ENCODE peak calls at places on chromosome 4, in ten cellular contexts. V, B, A, P, D, E, Z, X, R and S are unnamed samples.

GRCh38 chr4:47662975-47663374 is 174.9 kb downstream of the CORIN start:
- DNase-seq in R (peak), E (no peak), V (no peak), Z (no peak), A (no peak), B (peak), D (no peak), X (no peak), P (no peak), S (no peak)

GRCh38 chr4:90254357-90254756 is 127.2 kb downstream of the CCSER1 start:
- DNase-seq in R (no peak), B (no peak), X (no peak), V (no peak), D (no peak), Z (no peak), A (no peak), P (no peak), E (no peak), S (no peak)

GRCh38 chr4:180059216-180059881 is 2183.9 kb upstream of the TENM3 start:
- DNase-seq in Z (no peak), R (peak), P (peak), D (no peak), A (no peak), X (no peak), B (peak), E (no peak), V (peak), S (no peak)

GRCh38 chr4:169915545-169915944 is 110.7 kb downstream of the MFAP3L start:
- DNase-seq in A (no peak), X (no peak), R (no peak), V (no peak), B (no peak), E (no peak), D (no peak), P (no peak), Z (no peak), S (no peak)

GRCh38 chr4:190017357-190018200 is 9.5 kb downstream of the FRG2 start:
- DNase-seq in D (no peak), E (no peak), Z (no peak), B (no peak), R (no peak), X (no peak), V (no peak), A (no peak), P (no peak), S (no peak)

GRCh38 chr4:184471872-184472539 is 2.3 kb downstream of the IRF2 start:
- DNase-seq in B (no peak), E (no peak), A (peak), X (no peak), P (no peak), V (no peak), R (no peak), Z (no peak), D (no peak), S (no peak)

GRCh38 chr4:2511645-2512131 is 24.8 kb upstream of the FAM193A start:
- DNase-seq in D (no peak), E (no peak), B (no peak), P (no peak), V (no peak), A (no peak), R (no peak), X (no peak), Z (no peak), S (no peak)

GRCh38 chr4:31171362-31171761 is 451.2 kb downstream of the PCDH7 start:
- DNase-seq in P (no peak), Z (no peak), X (no peak), V (no peak), R (no peak), B (no peak), A (no peak), D (no peak), E (no peak), S (no peak)

GRCh38 chr4:3302786-3303444 is 10.1 kb downstream of the RGS12 start:
- DNase-seq in Z (peak), V (peak), R (no peak), D (no peak), X (no peak), A (no peak), B (no peak), E (no peak), P (no peak), S (no peak)

GRCh38 chr4:112288455-112288854 is 2.8 kb upstream of the TIFA start:
- DNase-seq in B (no peak), X (no peak), R (no peak), P (no peak), D (no peak), V (no peak), E (no peak), Z (no peak), A (no peak), S (no peak)

GRCh38 chr4:119010909-119011606 is 122.4 kb downstream of the SYNPO2 start:
- DNase-seq in V (no peak), P (no peak), E (no peak), D (no peak), Z (no peak), B (no peak), X (no peak), A (no peak), R (no peak), S (no peak)

GRCh38 chr4:109432676-109433075 is 939 bp upstream of the SEC24B start:
- DNase-seq in D (no peak), E (no peak), R (no peak), P (no peak), X (no peak), V (no peak), B (peak), A (peak), Z (no peak), S (no peak)

GRCh38 chr4:82500830-82501229 is 61.0 kb downstream of the TMEM150C start:
- DNase-seq in E (no peak), V (no peak), D (no peak), R (no peak), Z (no peak), P (no peak), B (no peak), A (no peak), X (no peak), S (no peak)

GRCh38 chr4:94722748-94723147 is 35.0 kb upstream of the BMPR1B start:
- DNase-seq in B (no peak), D (no peak), V (no peak), Z (no peak), R (no peak), E (no peak), P (no peak), A (no peak), X (no peak), S (no peak)

GRCh38 chr4:84582988-84583870 is at the start of gene CDS1:
- DNase-seq in V (peak), Z (peak), X (no peak), R (peak), B (peak), D (no peak), P (peak), E (no peak), A (no peak), S (peak)

GRCh38 chr4:153346563-153346962 is 2.1 kb downstream of the MND1 start:
- DNase-seq in E (no peak), D (no peak), Z (no peak), X (no peak), P (no peak), V (no peak), B (peak), R (no peak), A (peak), S (no peak)

GRCh38 chr4:32589853-32590252 is 1869.7 kb downstream of the PCDH7 start:
- DNase-seq in B (no peak), E (no peak), P (no peak), Z (no peak), A (no peak), X (no peak), D (no peak), V (no peak), R (no peak), S (no peak)

GRCh38 chr4:106502106-106502699 is 133.6 kb upstream of the GIMD1 start:
- DNase-seq in P (peak), R (peak), E (no peak), D (peak), Z (peak), X (no peak), V (peak), B (peak), A (peak), S (no peak)

GRCh38 chr4:127124919-127125318 is 507.8 kb upstream of the INTU start:
- DNase-seq in B (peak), D (no peak), Z (no peak), A (peak), P (no peak), R (no peak), V (no peak), E (no peak), X (no peak), S (no peak)

GRCh38 chr4:99845708-99846469 is 29.3 kb downstream of the DAPP1 start:
- DNase-seq in B (no peak), A (no peak), D (no peak), P (no peak), R (no peak), X (no peak), V (no peak), E (no peak), Z (no peak), S (no peak)

GRCh38 chr4:47061435-47061834 is 30.1 kb downstream of the GABRB1 start:
- DNase-seq in D (no peak), R (no peak), E (no peak), V (no peak), X (no peak), Z (no peak), B (no peak), A (peak), P (no peak), S (no peak)

GRCh38 chr4:79413032-79413431 is 5.0 kb upstream of the GK2 start:
- DNase-seq in Z (no peak), R (no peak), P (no peak), E (no peak), V (no peak), D (no peak), B (no peak), X (no peak), A (no peak), S (no peak)

GRCh38 chr4:164438321-164438720 is 315.6 kb upstream of the SMIM31 start:
- DNase-seq in P (no peak), D (no peak), A (peak), X (no peak), Z (no peak), E (no peak), R (no peak), V (no peak), B (no peak), S (no peak)

GRCh38 chr4:152189451-152190179 is 346.3 kb downstream of the FBXW7 start:
- DNase-seq in V (no peak), E (no peak), P (no peak), B (no peak), R (no peak), D (no peak), X (no peak), A (no peak), Z (no peak), S (no peak)

GRCh38 chr4:23324291-23324690 is 565.6 kb downstream of the PPARGC1A start:
- DNase-seq in A (no peak), E (no peak), V (no peak), X (no peak), Z (no peak), P (no peak), R (no peak), D (no peak), B (no peak), S (no peak)

GRCh38 chr4:81792521-81792920 is 320.8 kb upstream of the RASGEF1B start:
- DNase-seq in V (no peak), E (no peak), P (no peak), B (peak), A (no peak), R (no peak), D (no peak), Z (no peak), X (no peak), S (no peak)

GRCh38 chr4:89056953-89057398 is at the start of gene FAM13A:
- DNase-seq in Z (peak), D (peak), A (peak), X (no peak), V (peak), R (peak), E (peak), P (peak), B (peak), S (peak)

GRCh38 chr4:37422102-37422501 is 177.6 kb downstream of the NWD2 start:
- DNase-seq in E (no peak), D (no peak), A (no peak), R (peak), B (no peak), Z (no peak), V (no peak), P (no peak), X (no peak), S (no peak)

GRCh38 chr4:83022724-83023427 is 12.1 kb upstream of the COPS4 start:
- DNase-seq in R (no peak), Z (no peak), E (no peak), B (no peak), V (no peak), P (no peak), X (no peak), A (peak), D (no peak), S (no peak)

GRCh38 chr4:47373729-47374128 is 89.8 kb downstream of the COMMD8 start:
- DNase-seq in X (no peak), A (no peak), D (no peak), R (no peak), E (no peak), B (no peak), Z (no peak), P (no peak), V (no peak), S (no peak)

GRCh38 chr4:130124066-130124465 is 1028.1 kb downstream of the C4orf33 start:
- DNase-seq in A (no peak), E (no peak), V (no peak), Z (no peak), X (no peak), B (no peak), R (no peak), P (no peak), D (no peak), S (no peak)

GRCh38 chr4:37737456-37737855 is 51.3 kb upstream of the RELL1 start:
- DNase-seq in B (no peak), Z (no peak), D (no peak), P (no peak), E (no peak), R (no peak), V (no peak), A (peak), X (no peak), S (no peak)

GRCh38 chr4:172826866-172827265 is 341.7 kb upstream of the GALNT7 start:
- DNase-seq in Z (no peak), R (no peak), D (no peak), A (no peak), P (no peak), B (no peak), V (no peak), E (no peak), X (no peak), S (no peak)

GRCh38 chr4:120842046-120842445 is 80.5 kb downstream of the PRDM5 start:
- DNase-seq in D (no peak), A (peak), B (no peak), E (no peak), P (no peak), X (no peak), R (no peak), Z (no peak), V (no peak), S (no peak)

GRCh38 chr4:120841580-120841979 is 80.9 kb downstream of the PRDM5 start:
- DNase-seq in A (peak), E (no peak), X (no peak), Z (no peak), P (no peak), V (no peak), R (no peak), D (no peak), B (no peak), S (no peak)

GRCh38 chr4:120839624-120839973 is 82.9 kb downstream of the PRDM5 start:
- DNase-seq in D (no peak), P (no peak), Z (no peak), V (no peak), E (no peak), R (no peak), X (no peak), A (no peak), B (no peak), S (no peak)

GRCh38 chr4:120838784-120839183 is 83.7 kb downstream of the PRDM5 start:
- DNase-seq in P (no peak), Z (no peak), V (no peak), A (no peak), D (no peak), R (no peak), E (no peak), X (no peak), B (no peak), S (no peak)

DNA sequence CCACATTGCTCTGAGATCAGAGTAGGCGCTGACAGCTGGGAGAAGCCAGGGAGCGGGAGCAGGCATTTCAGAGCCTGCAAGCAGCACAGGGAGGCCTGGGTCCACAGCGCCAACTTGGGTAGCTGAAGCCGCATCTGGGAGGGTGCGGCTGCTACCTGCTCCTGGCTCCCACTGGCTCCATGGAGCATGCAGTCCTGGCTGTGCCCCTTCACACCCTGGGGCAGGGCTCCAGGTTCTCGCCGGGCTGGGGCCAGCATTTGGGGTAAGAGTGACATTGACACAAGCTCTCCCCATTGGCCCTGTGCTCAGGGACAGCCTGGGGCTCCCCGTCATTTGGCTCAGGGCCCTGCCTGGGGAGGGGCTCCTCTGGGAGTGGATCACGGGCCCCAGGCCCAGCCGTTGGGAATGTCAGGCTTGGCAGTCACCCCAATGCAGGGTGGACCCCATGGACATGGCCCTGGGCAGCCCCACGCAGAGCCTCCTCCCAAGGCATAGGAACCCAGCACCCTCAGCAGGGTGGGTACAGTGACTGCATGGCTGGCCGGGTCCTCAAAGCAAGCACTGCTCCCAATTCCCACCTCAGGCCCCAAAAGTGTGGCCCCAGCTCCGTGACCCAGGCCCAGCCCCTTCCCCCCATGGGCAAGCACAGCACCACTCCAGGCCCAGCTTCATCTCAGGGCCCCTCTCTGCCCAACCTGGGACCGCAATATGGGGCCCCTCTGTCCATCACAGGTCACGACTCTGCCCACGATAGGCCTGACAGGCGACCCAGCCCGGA is 82.4 kb downstream of the PRDM5 start:
- DNase-seq in D (no peak), B (no peak), V (no peak), Z (no peak), E (no peak), A (no peak), X (no peak), P (no peak), R (no peak), S (no peak)
- H3K4me3 ChIP-seq in D (no peak), B (no peak), V (no peak), Z (no peak), E (no peak), A (no peak), X (no peak), P (no peak), R (no peak), S (no peak)

DNA sequence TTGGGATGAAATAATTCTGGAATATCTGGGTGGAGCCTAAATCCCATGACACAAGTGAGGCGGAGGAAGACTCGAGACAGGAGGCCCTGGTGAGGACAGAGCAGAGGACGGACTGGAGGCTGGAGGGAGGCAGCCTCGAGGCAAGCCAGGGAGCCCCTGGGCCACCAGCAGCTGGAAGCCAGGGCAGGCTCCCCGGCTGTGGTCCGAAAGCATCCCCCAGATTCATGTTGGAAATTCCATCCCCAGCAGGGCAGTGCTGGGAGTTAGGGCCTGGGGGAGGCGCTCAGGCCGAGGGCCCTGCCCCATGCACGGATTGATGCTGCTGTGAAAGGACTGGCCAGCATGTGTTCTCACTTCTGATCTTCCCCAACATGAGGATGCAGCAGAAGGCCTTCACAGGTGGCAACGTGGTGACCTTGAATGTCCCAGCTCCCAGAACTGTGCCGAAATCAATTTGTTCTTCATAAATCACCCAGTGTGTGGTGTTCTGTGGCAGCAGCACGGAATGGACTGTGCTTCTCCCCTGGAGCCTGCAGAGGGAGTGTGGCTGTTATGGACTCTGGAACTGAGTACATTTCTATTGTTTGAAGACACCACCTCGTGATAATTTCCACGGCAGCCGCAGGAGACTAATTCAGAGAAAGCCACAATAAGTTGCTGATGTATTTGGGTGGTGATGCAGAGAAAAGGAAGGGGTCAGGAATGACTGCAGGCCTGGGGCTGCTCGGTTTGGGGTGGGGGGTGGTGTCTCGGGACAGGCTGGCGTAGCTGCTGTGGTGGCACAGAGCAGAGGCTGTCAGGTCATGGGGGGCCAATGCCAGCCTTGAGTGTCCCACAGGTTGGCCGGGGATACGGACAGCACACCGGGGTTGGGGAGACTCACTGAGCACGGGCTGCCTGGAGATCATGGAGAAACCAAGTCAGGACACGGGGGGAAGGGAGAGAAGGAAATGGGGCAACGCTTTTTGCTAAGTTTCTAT is 56.9 kb downstream of the PCGF3 start:
- DNase-seq in X (no peak), Z (peak), A (no peak), P (no peak), V (no peak), B (no peak), D (no peak), R (peak), E (no peak), S (no peak)
- TF ChIP-seq POLR2A in X (no peak), Z (no peak), A (no peak), P (no peak), V (no peak), B (peak), D (no peak), R (no peak), E (no peak), S (no peak)

DNA sequence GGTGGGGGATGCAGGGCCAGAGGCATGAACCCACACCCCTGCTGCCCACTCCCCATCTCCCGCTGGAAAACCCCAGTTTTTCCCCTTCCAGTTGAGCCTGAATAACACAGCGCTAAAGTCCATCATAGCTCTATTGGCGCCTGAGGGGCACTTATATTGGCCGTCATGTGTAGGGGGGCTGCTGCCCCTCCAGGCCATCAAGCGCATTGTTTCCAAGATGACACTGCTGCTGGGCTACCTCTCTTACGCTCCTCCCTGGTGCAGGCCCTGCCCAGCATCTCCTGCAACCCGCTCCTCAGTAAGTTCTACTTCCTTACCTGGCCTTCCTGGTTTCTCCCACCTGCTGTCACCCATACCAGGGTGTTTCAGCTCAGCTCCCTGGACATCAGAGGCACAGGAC is 205.0 kb upstream of the RPL34 start:
- DNase-seq in E (no peak), P (no peak), B (no peak), A (no peak), V (no peak), R (no peak), D (no peak), X (no peak), Z (no peak), S (no peak)
- H3K27ac ChIP-seq in E (no peak), P (no peak), B (no peak), A (no peak), V (no peak), R (no peak), D (no peak), X (no peak), Z (no peak), S (no peak)

DNA sequence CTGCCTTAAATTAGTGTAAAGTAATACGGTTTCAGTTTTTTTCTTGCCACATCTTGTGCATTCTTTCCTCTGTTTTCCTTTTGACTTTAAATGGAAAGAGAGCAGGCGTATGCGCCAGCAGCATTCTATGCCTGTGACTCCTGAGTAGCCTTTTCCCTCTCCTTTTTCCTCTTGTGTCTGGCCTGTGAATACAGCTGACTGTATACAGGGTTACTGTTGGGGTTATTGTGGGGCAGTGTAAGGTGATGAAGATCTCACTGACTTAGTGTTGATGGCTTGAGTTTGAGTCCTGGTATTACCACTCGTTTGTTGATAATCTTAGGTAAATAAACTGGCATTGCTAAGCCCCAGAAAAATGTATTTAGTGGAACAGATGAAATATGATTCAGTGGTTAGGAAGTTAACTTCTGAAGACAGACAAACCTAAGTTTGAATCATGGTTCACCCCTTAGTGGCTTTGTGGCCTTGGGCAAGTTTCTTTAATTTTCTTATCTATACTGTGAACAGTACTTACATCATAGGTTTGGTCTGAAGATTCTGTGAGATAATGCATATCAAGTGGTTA is 105.1 kb downstream of the FNIP2 start:
- DNase-seq in B (no peak), E (no peak), V (no peak), A (peak), P (peak), R (no peak), D (no peak), Z (no peak), X (no peak), S (no peak)
- H3K4me3 ChIP-seq in B (no peak), E (no peak), V (no peak), A (no peak), P (no peak), R (no peak), D (no peak), Z (no peak), X (no peak), S (no peak)